ENCODE peak calls at places on chromosomes 3 and 15, in nine cellular contexts. M is skeletal muscle cell; G is cardiac muscle cell; H is sigmoid colon; U is LNCaP clone FGC; S is keratinocyte; W is A673; A is foreskin fibroblast; K is CD4-positive, alpha-beta memory T cell. O is an unnamed sample.

GRCh38 chr3:46107682-46108081 is 80.4 kb upstream of the XCR1 start:
- DNase-seq in A (no peak), U (no peak), G (no peak), M (no peak), S (no peak), H (no peak), W (no peak), K (peak; percentile 40), O (no peak)

GRCh38 chr3:13073042-13073906 is at the start of gene IQSEC1:
- DNase-seq in W (no peak), K (peak; percentile 67), G (peak; percentile 62), U (no peak), A (peak; percentile 49), M (no peak), H (no peak), S (no peak), O (no peak)

GRCh38 chr3:168094580-168094876 is 1.2 kb downstream of the GOLIM4 start:
- DNase-seq in H (no peak), G (peak; percentile 69), M (no peak), W (peak; percentile 84), U (no peak), S (no peak), A (no peak), K (no peak), O (no peak)

GRCh38 chr3:4504340-4505261 is 11.5 kb downstream of the ITPR1 start:
- DNase-seq in K (peak; percentile 61), H (peak; percentile 75), G (peak; percentile 42), M (no peak), W (peak; percentile 18), A (peak; percentile 7), S (no peak), U (peak; percentile 42), O (no peak)

GRCh38 chr3:111923095-111923771 is 55.6 kb upstream of the ABHD10 start:
- DNase-seq in M (no peak), H (no peak), G (no peak), U (no peak), A (peak; percentile 22), S (no peak), K (no peak), W (no peak), O (no peak)

GRCh38 chr3:186406669-186407635 is 44.9 kb upstream of the DGKG start:
- DNase-seq in G (peak; percentile 46), S (no peak), A (no peak), H (peak; percentile 96), M (no peak), W (no peak), K (no peak), U (no peak), O (no peak)

GRCh38 chr15:58224068-58224467 is 85.9 kb downstream of the AQP9 start:
- DNase-seq in W (no peak), G (no peak), U (no peak), K (no peak), H (no peak), S (no peak), A (no peak), M (no peak), O (peak; percentile 36)

GRCh38 chr15:62648954-62649353 is 393.6 kb upstream of the TPM1 start:
- DNase-seq in K (no peak), U (no peak), W (peak; percentile 58), G (peak; percentile 20), M (no peak), A (no peak), S (no peak), H (no peak), O (no peak)

GRCh38 chr3:149199474-149199873 is 22.2 kb downstream of the CP start:
- DNase-seq in K (no peak), S (no peak), M (peak; percentile 21), H (no peak), U (no peak), W (peak; percentile 58), G (no peak), A (peak; percentile 50), O (peak; percentile 34)

GRCh38 chr3:157351981-157352380 is 84.7 kb upstream of the PTX3 start:
- DNase-seq in S (no peak), M (no peak), G (no peak), W (no peak), A (no peak), U (no peak), K (no peak), H (no peak), O (no peak)

GRCh38 chr3:12644297-12644937 is 19.5 kb downstream of the RAF1 start:
- DNase-seq in H (no peak), S (no peak), M (peak; percentile 41), K (no peak), A (peak; percentile 73), W (no peak), U (no peak), G (no peak), O (peak; percentile 60)

GRCh38 chr3:27378331-27378730 is 9.1 kb upstream of the NEK10 start:
- DNase-seq in M (no peak), K (no peak), U (no peak), G (no peak), H (no peak), W (peak; percentile 47), A (no peak), S (no peak), O (no peak)

GRCh38 chr3:133573629-133574194 is at the start of gene CDV3:
- DNase-seq in U (no peak), S (no peak), K (no peak), G (peak; percentile 87), W (no peak), H (no peak), A (no peak), M (no peak), O (no peak)

GRCh38 chr15:44307712-44308111 is 19.2 kb downstream of the GOLM2 start:
- DNase-seq in G (no peak), A (no peak), H (no peak), S (no peak), M (no peak), W (no peak), K (no peak), U (no peak), O (no peak)
- H3K4me3 ChIP-seq in G (no peak overlapping the region), A (no peak overlapping the region), H (no peak overlapping the region), S (no peak overlapping the region), M (no peak overlapping the region), W (no peak overlapping the region), K (no peak overlapping the region), U (no peak overlapping the region), O (no peak overlapping the region)

DNA sequence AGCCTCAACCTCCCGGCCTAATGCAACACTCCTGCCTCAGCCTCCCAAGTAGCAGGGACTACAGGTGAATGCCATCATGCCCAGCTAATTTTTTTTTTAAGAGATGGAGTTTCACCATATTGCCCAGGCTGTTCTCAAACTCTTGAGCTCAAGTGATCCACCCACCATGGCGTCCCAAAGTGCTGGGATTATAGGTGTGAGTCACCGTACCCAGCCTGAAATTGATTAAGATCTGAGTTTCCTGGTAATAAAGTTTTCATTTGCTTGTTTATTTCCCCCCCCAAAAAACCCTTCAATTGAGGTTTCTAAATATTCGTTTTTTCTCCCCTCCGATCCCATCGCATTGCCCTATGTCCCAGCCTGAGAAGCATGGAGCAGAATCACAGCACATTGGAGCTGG is 39.0 kb downstream of the HES1 start:
- DNase-seq in A (no peak), U (no peak), K (no peak), G (no peak), S (no peak), M (no peak), H (no peak), W (no peak), O (no peak)
- H3K4me3 ChIP-seq in A (no peak overlapping the region), U (no peak overlapping the region), K (no peak overlapping the region), G (no peak overlapping the region), S (no peak overlapping the region), M (no peak overlapping the region), H (no peak overlapping the region), W (no peak overlapping the region), O (no peak overlapping the region)

GRCh38 chr3:141429371-141430035 is 57.3 kb upstream of the RASA2 start:
- DNase-seq in G (peak; percentile 59), S (no peak), A (no peak), U (no peak), K (no peak), M (no peak), H (peak; percentile 88), W (no peak), O (no peak)
- H3K4me3 ChIP-seq in G (no peak overlapping the region), S (no peak overlapping the region), A (no peak overlapping the region), U (no peak overlapping the region), K (no peak overlapping the region), M (no peak overlapping the region), H (peak overlapping the region; percentile 38), W (no peak overlapping the region), O (no peak overlapping the region)

GRCh38 chr3:195540031-195540430 is 3.1 kb downstream of the PPP1R2 start:
- DNase-seq in K (no peak), H (no peak), M (no peak), G (no peak), W (no peak), U (no peak), A (no peak), S (no peak), O (no peak)
- H3K4me3 ChIP-seq in K (peak overlapping the region; percentile 66), H (no peak overlapping the region), M (no peak overlapping the region), G (no peak overlapping the region), W (no peak overlapping the region), U (no peak overlapping the region), A (no peak overlapping the region), S (no peak overlapping the region), O (no peak overlapping the region)

DNA sequence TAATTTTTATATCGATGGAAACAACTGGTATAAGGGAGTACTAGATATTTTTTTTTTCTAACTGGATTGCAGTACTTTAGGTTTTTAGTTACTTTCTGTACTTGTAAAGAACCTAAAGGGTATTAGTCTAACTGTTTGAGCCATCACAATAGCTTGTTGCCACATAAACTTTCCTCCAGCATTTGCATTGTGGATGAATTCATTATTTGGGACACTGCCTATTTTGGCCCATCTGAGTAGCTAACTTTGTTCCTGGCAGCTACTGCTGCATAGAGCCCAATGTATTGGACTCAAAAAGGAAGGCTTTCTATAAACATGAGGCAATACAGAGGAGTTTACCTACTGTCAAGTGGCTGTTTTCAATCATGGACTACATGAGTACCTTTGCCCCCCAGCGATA is 1.9 kb downstream of the ROBO2 start:
- DNase-seq in S (no peak), H (no peak), G (no peak), W (no peak), A (peak; percentile 23), K (no peak), U (no peak), M (no peak), O (no peak)
- H3K4me3 ChIP-seq in S (no peak overlapping the region), H (no peak overlapping the region), G (peak overlapping the region; percentile 47), W (peak overlapping the region; percentile 67), A (peak overlapping the region; percentile 22), K (no peak overlapping the region), U (no peak overlapping the region), M (no peak overlapping the region), O (no peak overlapping the region)

DNA sequence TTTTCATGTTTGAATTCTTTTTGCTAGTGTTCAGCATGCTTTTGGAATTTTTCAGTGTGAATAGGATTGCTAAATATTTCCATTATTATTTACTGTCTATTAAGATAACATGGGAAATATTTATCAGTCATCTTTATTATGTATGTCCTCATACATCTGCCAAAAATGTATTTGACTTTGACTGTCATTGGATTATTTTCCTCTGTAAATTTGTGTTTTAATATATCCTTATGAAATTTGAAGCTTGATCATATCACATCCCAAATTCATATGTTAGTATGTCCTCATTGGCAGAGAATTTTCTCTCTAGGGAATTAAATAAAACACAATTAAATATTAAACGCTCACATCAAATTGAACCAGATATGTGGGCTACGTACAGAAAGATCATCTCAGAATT is 32.3 kb upstream of the TRPC1 start:
- DNase-seq in W (no peak), G (no peak), U (peak; percentile 91), M (no peak), S (no peak), H (no peak), K (no peak), A (no peak), O (no peak)
- H3K4me3 ChIP-seq in W (no peak overlapping the region), G (no peak overlapping the region), U (no peak overlapping the region), M (no peak overlapping the region), S (no peak overlapping the region), H (no peak overlapping the region), K (no peak overlapping the region), A (no peak overlapping the region), O (no peak overlapping the region)

GRCh38 chr3:160676547-160677303 is at the start of gene ARL14:
- DNase-seq in M (no peak), W (no peak), G (no peak), A (peak; percentile 70), S (peak; percentile 68), U (no peak), K (no peak), H (no peak), O (peak; percentile 63)
- H3K4me3 ChIP-seq in M (no peak within 1 kb of the TSS), W (no peak within 1 kb of the TSS), G (no peak within 1 kb of the TSS), A (no peak within 1 kb of the TSS), S (no peak within 1 kb of the TSS), U (no peak within 1 kb of the TSS), K (no peak within 1 kb of the TSS), H (no peak within 1 kb of the TSS), O (no peak within 1 kb of the TSS)